ENCODE peak calls at places on chromosomes 7 and 10, in four cellular contexts. X is endothelial cell of umbilical vein, M is breast epithelium, D is sigmoid colon. Y is an unnamed sample.

GRCh38 chr7:26681819-26682418 is 182.5 kb downstream of the SKAP2 start:
- DNase-seq in X (peak), M (no peak), D (no peak), Y (no peak)

GRCh38 chr7:11474902-11475585 is 357.0 kb downstream of the THSD7A start:
- DNase-seq in D (no peak), X (peak), M (no peak), Y (no peak)

GRCh38 chr10:126198681-126199080 is 189.6 kb downstream of the ADAM12 start:
- DNase-seq in D (no peak), X (no peak), M (no peak), Y (no peak)

GRCh38 chr10:586151-586550 is 103.3 kb downstream of the DIP2C start:
- DNase-seq in X (no peak), D (no peak), M (no peak), Y (no peak)

GRCh38 chr7:123677316-123677715 is 21.6 kb downstream of the LMOD2 start:
- DNase-seq in D (no peak), M (no peak), X (no peak), Y (no peak)

GRCh38 chr10:101066146-101066889 is 4.5 kb downstream of the KAZALD1 start:
- DNase-seq in X (peak), M (peak), D (peak), Y (peak)

GRCh38 chr10:127977368-127978009 is 70.6 kb downstream of the PTPRE start:
- DNase-seq in M (no peak), X (peak), D (peak), Y (peak)

GRCh38 chr7:95045236-95045923 is 138.0 kb downstream of the PPP1R9A start:
- DNase-seq in X (peak), D (no peak), M (no peak), Y (no peak)

GRCh38 chr10:116538461-116538860 is 7.3 kb upstream of the PNLIP start:
- DNase-seq in X (no peak), M (no peak), D (no peak), Y (no peak)

GRCh38 chr10:43201545-43202131 is 63.4 kb downstream of the CSGALNACT2 start:
- DNase-seq in D (peak), X (no peak), M (peak), Y (peak)

GRCh38 chr10:13195016-13195415 is 33.7 kb downstream of the MCM10 start:
- DNase-seq in M (no peak), D (no peak), X (no peak), Y (no peak)

GRCh38 chr10:628386-629045 is 61.0 kb downstream of the DIP2C start:
- DNase-seq in X (no peak), D (no peak), M (no peak), Y (no peak)

GRCh38 chr7:102425639-102426267 is 7.6 kb upstream of the ORAI2 start:
- DNase-seq in D (no peak), X (no peak), M (peak), Y (peak)

GRCh38 chr10:119305860-119306513 is 98.6 kb downstream of the GRK5 start:
- DNase-seq in X (peak), D (peak), M (peak), Y (peak)

GRCh38 chr10:45308707-45309106 is 6.7 kb downstream of the OR13A1 start:
- DNase-seq in M (no peak), X (no peak), D (no peak), Y (no peak)

GRCh38 chr10:103889121-103889720 is 28.8 kb downstream of the STN1 start:
- DNase-seq in X (no peak), M (no peak), D (no peak), Y (no peak)

GRCh38 chr10:125159932-125160855 is at the start of gene CTBP2:
- DNase-seq in X (peak), M (peak), D (peak), Y (peak)

GRCh38 chr7:142800699-142801260 is 30.0 kb downstream of the PRSS2 start:
- DNase-seq in X (no peak), M (no peak), D (no peak), Y (no peak)

GRCh38 chr10:32972929-32973328 is 14.9 kb upstream of the ITGB1 start:
- DNase-seq in X (peak), D (no peak), M (no peak), Y (no peak)

GRCh38 chr10:78335691-78336401 is 302.2 kb downstream of the RPS24 start:
- DNase-seq in X (peak), D (peak), M (peak), Y (no peak)

GRCh38 chr7:36606442-36607205 is 117.7 kb downstream of the AOAH start:
- DNase-seq in D (no peak), M (no peak), X (no peak), Y (no peak)

GRCh38 chr10:89810908-89811515 is 109.6 kb downstream of the KIF20B start:
- DNase-seq in D (no peak), X (no peak), M (no peak), Y (no peak)

GRCh38 chr7:65477326-65477725 is 103.7 kb downstream of the ZNF92 start:
- DNase-seq in M (no peak), X (no peak), D (no peak), Y (no peak)

GRCh38 chr10:101146392-101147251 is 15.5 kb downstream of the TLX1 start:
- DNase-seq in D (peak), M (no peak), X (no peak), Y (no peak)

GRCh38 chr10:24303522-24304310 is 94.8 kb downstream of the KIAA1217 start:
- DNase-seq in X (no peak), M (no peak), D (no peak), Y (no peak)

GRCh38 chr7:151201344-151201743 is 8.9 kb downstream of the H2BK1 start:
- DNase-seq in D (no peak), X (no peak), M (no peak), Y (no peak)

GRCh38 chr10:31709501-31709900 is 219.1 kb downstream of the ARHGAP12 start:
- DNase-seq in X (no peak), M (no peak), D (no peak), Y (no peak)

GRCh38 chr10:129517680-129518057 is 50.6 kb downstream of the MGMT start:
- DNase-seq in X (no peak), M (no peak), D (no peak), Y (no peak)

GRCh38 chr7:104956753-104957450 is 57.1 kb upstream of the KMT2E start:
- DNase-seq in M (no peak), D (no peak), X (no peak), Y (no peak)

GRCh38 chr7:95686109-95686508 is 86.2 kb upstream of the DYNC1I1 start:
- DNase-seq in X (peak), M (peak), D (peak), Y (peak)

GRCh38 chr10:52563361-52563760 is 209.2 kb downstream of the MBL2 start:
- DNase-seq in M (no peak), D (no peak), X (no peak), Y (no peak)

GRCh38 chr7:4871930-4872675 is 10.3 kb upstream of the PAPOLB start:
- DNase-seq in X (no peak), D (no peak), M (no peak), Y (no peak)

GRCh38 chr10:110818311-110819257 is 53.1 kb upstream of the PDCD4 start:
- DNase-seq in X (no peak), D (peak), M (peak), Y (peak)

GRCh38 chr10:110822708-110823291 is 48.9 kb upstream of the PDCD4 start:
- DNase-seq in M (peak), D (peak), X (no peak), Y (no peak)

GRCh38 chr10:110822065-110822707 is 49.5 kb upstream of the PDCD4 start:
- DNase-seq in X (no peak), M (no peak), D (peak), Y (no peak)

GRCh38 chr10:110821508-110821907 is 50.2 kb upstream of the PDCD4 start:
- DNase-seq in M (no peak), X (no peak), D (peak), Y (no peak)

DNA sequence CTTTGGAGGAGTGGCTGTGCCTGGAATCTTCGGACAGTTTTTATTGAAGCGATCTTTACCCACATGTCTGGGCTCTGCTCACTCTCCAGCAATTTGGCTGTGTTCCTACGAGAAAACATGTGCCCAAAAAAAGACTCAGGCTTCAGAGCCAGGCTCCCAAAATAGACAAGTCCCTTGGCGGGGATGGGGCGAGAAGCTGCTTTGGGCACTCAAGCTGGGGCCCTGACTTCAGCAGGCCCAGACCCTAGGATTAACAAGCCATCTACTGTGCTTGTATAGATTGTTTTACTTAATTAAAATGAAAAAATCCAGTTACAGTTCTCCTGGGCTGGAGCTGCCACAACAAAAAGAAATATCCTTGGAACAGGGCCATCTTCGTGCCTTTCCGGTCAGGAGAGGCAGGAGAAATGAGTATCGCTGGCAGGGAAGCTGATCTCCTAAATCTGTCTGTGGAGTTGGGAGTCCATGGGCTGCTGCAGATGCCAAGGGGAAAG is 51.4 kb upstream of the PDCD4 start:
- DNase-seq in D (peak), X (peak), M (peak), Y (no peak)
- TF ChIP-seq POLR2AphosphoS5 in D (peak), X (no peak), M (no peak), Y (peak)

GRCh38 chr7:3042861-3043489 is 692 bp downstream of the CARD11 start:
- DNase-seq in D (no peak), X (no peak), M (no peak), Y (no peak)
- H3K27ac ChIP-seq in D (no peak), X (no peak), M (peak), Y (peak)

GRCh38 chr7:29099896-29100847 is 46.2 kb downstream of the CPVL start:
- DNase-seq in D (no peak), X (no peak), M (no peak), Y (no peak)
- TF ChIP-seq CTCF in D (no peak), X (no peak), M (no peak), Y (no peak)

DNA sequence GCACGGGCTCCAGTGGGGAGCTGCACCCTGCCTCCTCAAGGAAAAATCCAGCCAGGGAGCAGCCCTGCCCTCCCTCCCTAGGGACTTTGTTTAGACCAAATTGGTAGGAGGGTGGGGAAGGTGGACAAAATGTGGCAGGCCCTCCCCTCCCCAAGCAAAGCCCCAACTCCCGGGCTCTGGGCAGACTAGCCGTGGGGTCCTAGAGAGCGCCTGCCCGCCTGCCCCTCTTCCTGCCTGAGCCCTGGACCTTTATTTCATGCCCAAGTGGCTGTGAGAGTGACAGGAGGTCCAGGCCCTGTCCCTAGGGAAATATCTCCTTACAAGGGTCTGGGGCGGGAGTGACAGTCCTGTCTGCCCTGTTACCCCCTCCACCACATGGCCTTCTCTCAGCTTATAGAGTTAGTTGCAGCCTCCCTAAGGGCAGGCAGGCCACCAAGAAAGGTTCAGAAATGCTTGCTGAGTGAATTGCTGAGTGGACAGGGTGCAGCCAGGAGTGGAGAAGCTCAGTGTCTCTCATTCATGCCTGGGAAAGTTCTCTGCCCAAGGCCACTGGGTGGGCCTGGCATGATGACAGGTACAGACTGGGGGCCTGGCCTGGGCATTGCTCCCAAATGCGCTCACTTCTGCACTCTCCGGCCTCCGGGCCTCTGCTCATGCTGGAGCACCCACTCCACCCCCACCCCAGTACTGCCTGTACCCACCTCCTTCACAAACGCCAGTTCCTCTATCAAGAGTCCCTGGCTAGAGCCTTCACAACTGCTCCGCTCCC is 25.2 kb downstream of the DNAJB12 start:
- DNase-seq in X (no peak), D (no peak), M (no peak), Y (peak)
- TF ChIP-seq POLR2AphosphoS5 in X (no peak), D (no peak), M (no peak), Y (no peak)

GRCh38 chr10:123394382-123394781 is 240.2 kb downstream of the BUB3 start:
- DNase-seq in M (no peak), D (no peak), X (no peak), Y (no peak)
- H3K27ac ChIP-seq in M (no peak), D (no peak), X (no peak), Y (no peak)

GRCh38 chr7:112505495-112505894 is 24.7 kb downstream of the LSMEM1 start:
- DNase-seq in X (no peak), D (no peak), M (no peak), Y (no peak)
- TF ChIP-seq CTCF in X (no peak), D (no peak), M (no peak), Y (no peak)

DNA sequence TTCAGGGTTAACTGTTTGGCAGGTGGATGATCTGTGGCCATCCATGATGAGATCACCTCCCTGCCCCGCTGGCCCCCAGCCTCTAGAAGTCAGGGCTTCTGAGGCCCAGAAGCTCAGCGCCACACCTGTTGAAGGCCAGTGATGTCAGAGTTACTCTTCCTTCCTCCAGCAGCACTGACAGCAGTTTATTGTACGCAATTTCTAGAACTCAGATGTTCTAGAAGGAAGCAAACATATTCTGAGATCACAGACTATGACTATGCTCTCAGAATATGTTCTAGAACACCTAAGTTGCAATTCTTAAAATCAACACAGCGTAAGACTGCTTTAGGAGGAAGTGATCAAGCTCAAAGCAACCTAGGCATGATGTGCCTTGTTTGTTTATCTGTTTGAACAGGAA is 196.3 kb upstream of the KLF14 start:
- DNase-seq in D (no peak), M (no peak), X (no peak), Y (no peak)
- TF ChIP-seq POLR2AphosphoS5 in D (no peak), M (no peak), X (no peak), Y (no peak)

Y was measured in stomach.